ENCODE peak calls at places on chromosomes 12 and 14, in nine cellular contexts. N is activated naive CD8-positive, alpha-beta T cell treated with anti-CD3 and anti-CD28 coated beads, Interleukin-2, amount 50 U/mL, for 24 hours; V is CD8-positive, alpha-beta T cell; Z is brain microvascular endothelial cell; Q is H54; R is stimulated activated CD8-positive, alpha-beta memory T cell treated with anti-CD3 and anti-CD28 coated beads, Interleukin-4, amount 100 ng/mL, for 4 hours; L is tibial artery; Y is NCI-H146; K is ascending aorta. E is an unnamed sample.

GRCh38 chr14:41766772-41767171 is 160.1 kb downstream of the LRFN5 start:
- DNase-seq in N (no peak), V (no peak), Z (no peak), Q (no peak), R (no peak), L (no peak), Y (no peak), K (no peak), E (no peak)

GRCh38 chr12:7271904-7272303 is 32.0 kb upstream of the ACSM4 start:
- DNase-seq in N (no peak), V (no peak), Z (no peak), Q (no peak), R (no peak), L (no peak), Y (no peak), K (no peak), E (no peak)

GRCh38 chr12:62346817-62347216 is 86.6 kb downstream of the USP15 start:
- DNase-seq in N (no peak), V (no peak), Z (no peak), Q (no peak), R (no peak), L (no peak), Y (no peak), K (no peak), E (no peak)

GRCh38 chr12:54040148-54040494 is 7.3 kb downstream of the HOXC5 start:
- DNase-seq in N (no peak), V (no peak), Z (no peak), Q (no peak), R (no peak), L (no peak), Y (no peak), K (no peak), E (no peak)

GRCh38 chr12:108696111-108696995 is 35.0 kb downstream of the CORO1C start:
- DNase-seq in N (peak), V (no peak), Z (peak), Q (peak), R (no peak), L (no peak), Y (no peak), K (no peak), E (no peak)

GRCh38 chr12:85963322-85963721 is 89.2 kb downstream of the NTS start:
- DNase-seq in N (no peak), V (no peak), Z (no peak), Q (no peak), R (no peak), L (no peak), Y (peak), K (no peak), E (no peak)

GRCh38 chr14:56581041-56581727 is 1.6 kb downstream of the TMEM260 start:
- DNase-seq in N (no peak), V (no peak), Z (no peak), Q (no peak), R (no peak), L (no peak), Y (no peak), K (no peak), E (no peak)

GRCh38 chr14:88256997-88257755 is 65.9 kb downstream of the KCNK10 start:
- DNase-seq in N (no peak), V (no peak), Z (no peak), Q (no peak), R (no peak), L (no peak), Y (no peak), K (no peak), E (no peak)

GRCh38 chr14:46054526-46054925 is 597.1 kb downstream of the RPL10L start:
- DNase-seq in N (no peak), V (no peak), Z (peak), Q (no peak), R (no peak), L (no peak), Y (no peak), K (no peak), E (no peak)

GRCh38 chr12:48972213-48973021 is 882 bp upstream of the WNT10B start:
- DNase-seq in N (peak), V (no peak), Z (no peak), Q (peak), R (no peak), L (no peak), Y (no peak), K (no peak), E (no peak)

GRCh38 chr14:100692256-100692655 is 34.4 kb upstream of the DLK1 start:
- DNase-seq in N (no peak), V (no peak), Z (no peak), Q (peak), R (no peak), L (no peak), Y (no peak), K (no peak), E (no peak)

GRCh38 chr14:105529506-105530445 is 3.4 kb downstream of the TMEM121 start:
- DNase-seq in N (peak), V (no peak), Z (no peak), Q (no peak), R (no peak), L (no peak), Y (no peak), K (no peak), E (no peak)

GRCh38 chr14:33985242-33985641 is 34.4 kb upstream of the EGLN3 start:
- DNase-seq in N (no peak), V (no peak), Z (no peak), Q (no peak), R (no peak), L (no peak), Y (no peak), K (no peak), E (no peak)